ENCODE peak calls at places on chromosomes 16 and 17, in seven cellular contexts. I is AG08395, P is kidney tubule cell, R is NCI-H146, D is iPS-NIHi11, M is HCEC 1CT, E is HEK293T. B is an unnamed sample.

GRCh38 chr17:49557204-49558024 is 18.3 kb upstream of the NXPH3 start:
- DNase-seq in R (peak; percentile 57), M (peak; percentile 49), E (peak; percentile 74), I (peak; percentile 46), D (peak; percentile 73), P (peak; percentile 60), B (peak; percentile 20)

GRCh38 chr16:57061084-57061905 is 31.1 kb upstream of the CPNE2 start:
- DNase-seq in P (peak; percentile 48), R (peak; percentile 82), D (no peak), M (no peak), I (peak; percentile 82), E (no peak), B (peak; percentile 83)

GRCh38 chr16:17154981-17155380 is 315.8 kb downstream of the XYLT1 start:
- DNase-seq in P (no peak), R (no peak), I (no peak), E (no peak), M (no peak), D (no peak), B (no peak)

GRCh38 chr17:26809033-26809432 is 484.9 kb upstream of the WSB1 start:
- DNase-seq in R (no peak), I (no peak), M (no peak), D (no peak), P (no peak), E (no peak), B (no peak)

GRCh38 chr17:2083613-2084128 is 28.8 kb downstream of the HIC1 start:
- DNase-seq in M (no peak), P (peak; percentile 29), D (no peak), I (no peak), E (no peak), R (no peak), B (no peak)

GRCh38 chr17:6021627-6022026 is 48.6 kb upstream of the WSCD1 start:
- DNase-seq in E (no peak), M (no peak), R (no peak), D (no peak), I (no peak), P (no peak), B (no peak)

GRCh38 chr16:106623-107324 is 28.7 kb downstream of the MPG start:
- DNase-seq in M (peak; percentile 81), R (peak; percentile 83), I (peak; percentile 87), E (peak; percentile 79), D (peak; percentile 84), P (peak; percentile 78), B (peak; percentile 73)

GRCh38 chr17:51013322-51013721 is 107.3 kb downstream of the SPAG9 start:
- DNase-seq in M (no peak), I (no peak), R (no peak), P (no peak), D (no peak), E (no peak), B (no peak)

GRCh38 chr17:79925242-79925957 is 86.2 kb upstream of the CBX4 start:
- DNase-seq in D (peak; percentile 63), M (no peak), I (peak; percentile 27), R (no peak), P (peak; percentile 65), E (no peak), B (no peak)

GRCh38 chr16:2250652-2251280 is 621 bp downstream of the ECI1 start:
- DNase-seq in M (peak; percentile 14), R (no peak), P (peak; percentile 57), I (no peak), D (no peak), E (no peak), B (peak; percentile 26)

GRCh38 chr16:87733190-87733589 is 32.6 kb downstream of the KLHDC4 start:
- DNase-seq in D (no peak), P (no peak), I (no peak), M (no peak), R (peak; percentile 20), E (no peak), B (no peak)

GRCh38 chr17:850086-850827 is 68.1 kb downstream of the MRM3 start:
- DNase-seq in M (no peak), R (no peak), I (no peak), E (no peak), P (no peak), D (no peak), B (no peak)

GRCh38 chr17:68195667-68196393 is 52.0 kb upstream of the AMZ2 start:
- DNase-seq in P (peak; percentile 44), I (no peak), D (peak; percentile 51), M (no peak), R (peak; percentile 59), E (peak; percentile 39), B (no peak)

GRCh38 chr17:2111691-2112090 is 56.8 kb downstream of the HIC1 start:
- DNase-seq in P (no peak), E (no peak), I (no peak), R (no peak), D (no peak), M (peak; percentile 53), B (peak; percentile 70)

GRCh38 chr17:30101686-30102390 is 14.8 kb upstream of the NSRP1 start:
- DNase-seq in M (no peak), R (no peak), I (no peak), D (no peak), E (no peak), P (no peak), B (no peak)

GRCh38 chr17:76139801-76140660 is 1.0 kb downstream of the FOXJ1 start:
- DNase-seq in I (no peak), M (no peak), D (peak; percentile 63), P (no peak), E (no peak), R (peak; percentile 69), B (no peak)

GRCh38 chr17:73023759-73024158 is 68.7 kb downstream of the SLC39A11 start:
- DNase-seq in M (no peak), D (no peak), R (no peak), P (no peak), E (no peak), I (no peak), B (no peak)

GRCh38 chr17:2033128-2033527 is 3.2 kb downstream of the DPH1 start:
- DNase-seq in I (no peak), D (no peak), E (no peak), M (no peak), R (no peak), P (no peak), B (peak; percentile 65)

GRCh38 chr16:86757704-86758040 is 179.3 kb downstream of the FOXL1 start:
- DNase-seq in E (no peak), D (no peak), R (no peak), I (no peak), P (no peak), M (no peak), B (no peak)

GRCh38 chr16:22814330-22815105 is 556 bp downstream of the HS3ST2 start:
- DNase-seq in I (no peak), M (no peak), E (no peak), R (no peak), P (peak; percentile 33), D (peak; percentile 55), B (no peak)

GRCh38 chr16:82834156-82834758 is 207.5 kb downstream of the CDH13 start:
- DNase-seq in M (no peak), P (no peak), I (no peak), R (no peak), E (no peak), D (no peak), B (no peak)

GRCh38 chr17:81890447-81891302 is 711 bp downstream of the ALYREF start:
- DNase-seq in R (peak; percentile 11), E (peak; percentile 38), M (no peak), P (no peak), D (no peak), I (peak; percentile 10), B (no peak)

GRCh38 chr17:27247071-27247957 is 46.6 kb upstream of the WSB1 start:
- DNase-seq in E (no peak), M (peak; percentile 84), P (peak; percentile 43), D (no peak), R (peak; percentile 22), I (peak; percentile 15), B (peak; percentile 28)

GRCh38 chr16:62963846-62964245 is 927.6 kb upstream of the CDH8 start:
- DNase-seq in I (no peak), P (no peak), D (no peak), E (no peak), M (no peak), R (no peak), B (no peak)

GRCh38 chr17:51814521-51814920 is 344.0 kb downstream of the CA10 start:
- DNase-seq in P (no peak), D (no peak), R (no peak), M (no peak), E (no peak), I (no peak), B (no peak)

GRCh38 chr17:1647802-1648581 is 1.7 kb downstream of the RILP start:
- DNase-seq in I (no peak), D (peak; percentile 41), P (no peak), R (peak; percentile 51), M (peak; percentile 18), E (peak; percentile 43), B (no peak)

GRCh38 chr17:82966415-82966814 is 113.0 kb upstream of the METRNL start:
- DNase-seq in M (no peak), R (no peak), I (no peak), D (no peak), P (no peak), E (no peak), B (no peak)

GRCh38 chr16:66551362-66551761 is 1.0 kb upstream of the CKLF start:
- DNase-seq in I (peak; percentile 15), P (peak; percentile 67), R (peak; percentile 26), M (peak; percentile 38), D (peak; percentile 56), E (peak; percentile 63), B (no peak)

GRCh38 chr17:36731806-36732205 is 130.4 kb downstream of the MRM1 start:
- DNase-seq in P (no peak), D (peak; percentile 77), R (no peak), E (no peak), M (no peak), I (no peak), B (no peak)

GRCh38 chr16:87252269-87252970 is 64.8 kb downstream of the C16orf95 start:
- DNase-seq in I (no peak), P (no peak), M (no peak), D (no peak), E (no peak), R (no peak), B (no peak)

GRCh38 chr17:81397314-81398169 is 2.3 kb downstream of the BAHCC1 start:
- DNase-seq in M (peak; percentile 69), P (peak; percentile 70), E (peak; percentile 59), R (peak; percentile 83), I (no peak), D (peak; percentile 69), B (peak; percentile 52)

B was measured in HFFc6.